ENCODE peak calls at places on chromosomes 6 and 20, in four cellular contexts. Y is tibial nerve, K is uterus, E is heart left ventricle. V is an unnamed sample.

GRCh38 chr6:47655719-47656595 is 42.4 kb upstream of the ADGRF4 start:
- DNase-seq in E (peak; percentile 34), Y (no peak), K (no peak), V (no peak)

GRCh38 chr6:165308926-165309731 is at the start of gene C6orf118:
- DNase-seq in Y (no peak), E (peak; percentile 62), K (no peak), V (no peak)

GRCh38 chr20:3935295-3935955 is 46.2 kb downstream of the PANK2 start:
- DNase-seq in Y (no peak), E (peak; percentile 71), K (peak; percentile 62), V (no peak)

GRCh38 chr20:18272451-18272850 is 15.9 kb upstream of the ZNF133 start:
- DNase-seq in E (peak; percentile 49), Y (peak; percentile 42), K (no peak), V (no peak)

GRCh38 chr20:45336530-45337366 is 11.5 kb downstream of the SDC4 start:
- DNase-seq in K (peak; percentile 64), E (peak; percentile 52), Y (no peak), V (no peak)

GRCh38 chr6:3284436-3284876 is 25.7 kb downstream of the PSMG4 start:
- DNase-seq in E (no peak), Y (no peak), K (peak; percentile 27), V (no peak)

GRCh38 chr20:51237790-51238189 is 214.9 kb upstream of the KCNG1 start:
- DNase-seq in E (no peak), Y (no peak), K (no peak), V (no peak)

GRCh38 chr20:32158943-32159660 is 48.4 kb downstream of the PLAGL2 start:
- DNase-seq in K (no peak), E (no peak), Y (no peak), V (no peak)

GRCh38 chr6:106796754-106797153 is 167.4 kb downstream of the QRSL1 start:
- DNase-seq in K (no peak), E (no peak), Y (no peak), V (no peak)

GRCh38 chr20:24376523-24377085 is 92.8 kb upstream of the SYNDIG1 start:
- DNase-seq in Y (no peak), E (no peak), K (no peak), V (no peak)

GRCh38 chr6:105593056-105593455 is 190.2 kb upstream of the PREP start:
- DNase-seq in E (no peak), Y (no peak), K (no peak), V (no peak)

GRCh38 chr20:19806806-19807691 is 49.0 kb downstream of the RIN2 start:
- DNase-seq in Y (no peak), K (no peak), E (no peak), V (no peak)

GRCh38 chr20:44589522-44589921 is 7.1 kb downstream of the PKIG start:
- DNase-seq in K (no peak), Y (no peak), E (no peak), V (no peak)

GRCh38 chr6:105633814-105634213 is 230.9 kb upstream of the PREP start:
- DNase-seq in E (no peak), K (no peak), Y (no peak), V (no peak)

GRCh38 chr6:26159417-26160273 is 72.4 kb downstream of the HFE start:
- DNase-seq in K (no peak), E (no peak), Y (no peak), V (no peak)

GRCh38 chr6:15290067-15290641 is 44.3 kb downstream of the JARID2 start:
- DNase-seq in Y (no peak), K (no peak), E (no peak), V (no peak)

GRCh38 chr20:23244207-23244915 is 106.2 kb upstream of the NXT1 start:
- DNase-seq in Y (no peak), E (no peak), K (no peak), V (no peak)

GRCh38 chr6:127538750-127539264 is 19.7 kb upstream of the MTCL3 start:
- DNase-seq in E (no peak), K (no peak), Y (no peak), V (no peak)

GRCh38 chr20:36861875-36862801 is 13.8 kb upstream of the TLDC2 start:
- DNase-seq in E (peak; percentile 91), K (peak; percentile 93), Y (peak; percentile 85), V (no peak)

GRCh38 chr6:110537208-110538123 is 61.1 kb upstream of the SLC22A16 start:
- DNase-seq in Y (no peak), K (no peak), E (no peak), V (no peak)

GRCh38 chr6:133991096-133991593 is 38.1 kb downstream of the TBPL1 start:
- DNase-seq in Y (no peak), E (no peak), K (no peak), V (no peak)

GRCh38 chr6:158819977-158820632 is 937 bp upstream of the EZR start:
- DNase-seq in E (no peak), K (no peak), Y (no peak), V (no peak)

GRCh38 chr6:84422380-84422968 is 195.0 kb upstream of the CEP162 start:
- DNase-seq in K (no peak), E (peak; percentile 48), Y (peak; percentile 49), V (peak; percentile 2)

GRCh38 chr6:2845880-2846208 is 4.2 kb upstream of the SERPINB1 start:
- DNase-seq in E (no peak), Y (no peak), K (no peak), V (no peak)

GRCh38 chr6:36232172-36232571 is 35.6 kb downstream of the BRPF3 start:
- DNase-seq in E (no peak), Y (no peak), K (no peak), V (no peak)

GRCh38 chr6:11432713-11433450 is 104.7 kb upstream of the TMEM170B start:
- DNase-seq in E (no peak), Y (no peak), K (no peak), V (no peak)

GRCh38 chr6:118017301-118017854 is 110.3 kb downstream of the SLC35F1 start:
- DNase-seq in E (no peak), K (no peak), Y (no peak), V (no peak)

DNA sequence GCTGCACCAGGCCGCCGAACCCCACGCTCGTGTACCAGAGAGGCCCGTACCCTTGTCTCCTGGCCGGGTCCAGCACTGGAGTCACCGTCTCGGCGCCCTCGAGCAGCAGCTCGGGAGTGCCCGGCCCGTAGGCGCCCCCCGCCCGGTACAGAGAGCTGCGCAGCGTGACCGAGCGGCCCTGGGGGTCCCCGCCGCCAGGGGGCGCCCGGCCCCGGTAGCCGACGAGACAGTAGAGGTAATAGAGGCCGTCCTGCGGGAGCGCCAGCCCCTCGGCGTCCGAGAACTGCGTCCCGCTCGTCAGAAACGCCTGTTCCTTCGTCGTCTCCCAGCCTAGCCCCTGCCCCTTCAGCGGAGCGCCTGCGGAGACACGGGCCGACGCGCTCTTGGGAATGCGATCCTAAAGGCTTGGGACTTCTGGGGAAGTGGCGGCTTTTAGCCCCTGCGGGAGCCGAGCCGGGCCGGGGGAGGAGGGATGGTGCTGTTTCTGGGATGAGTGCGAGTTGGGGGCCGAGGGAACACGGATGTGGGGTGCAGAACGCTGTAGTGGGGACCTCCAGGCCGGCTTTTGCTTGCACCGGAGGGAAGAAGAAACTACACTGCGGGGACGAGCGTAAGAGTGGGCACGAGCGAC is 1.3 kb downstream of the LTB start:
- DNase-seq in E (peak; percentile 90), K (peak; percentile 85), Y (peak; percentile 74), V (peak; percentile 79)
- TF ChIP-seq POLR2A in E (no peak), K (peak; percentile 40), Y (peak; percentile 38), V (no peak)

GRCh38 chr6:90458353-90459224 is 128.3 kb downstream of the MAP3K7 start:
- DNase-seq in K (no peak), Y (no peak), E (peak; percentile 38), V (no peak)
- TF ChIP-seq POLR2A in K (no peak), Y (no peak), E (no peak), V (no peak)

DNA sequence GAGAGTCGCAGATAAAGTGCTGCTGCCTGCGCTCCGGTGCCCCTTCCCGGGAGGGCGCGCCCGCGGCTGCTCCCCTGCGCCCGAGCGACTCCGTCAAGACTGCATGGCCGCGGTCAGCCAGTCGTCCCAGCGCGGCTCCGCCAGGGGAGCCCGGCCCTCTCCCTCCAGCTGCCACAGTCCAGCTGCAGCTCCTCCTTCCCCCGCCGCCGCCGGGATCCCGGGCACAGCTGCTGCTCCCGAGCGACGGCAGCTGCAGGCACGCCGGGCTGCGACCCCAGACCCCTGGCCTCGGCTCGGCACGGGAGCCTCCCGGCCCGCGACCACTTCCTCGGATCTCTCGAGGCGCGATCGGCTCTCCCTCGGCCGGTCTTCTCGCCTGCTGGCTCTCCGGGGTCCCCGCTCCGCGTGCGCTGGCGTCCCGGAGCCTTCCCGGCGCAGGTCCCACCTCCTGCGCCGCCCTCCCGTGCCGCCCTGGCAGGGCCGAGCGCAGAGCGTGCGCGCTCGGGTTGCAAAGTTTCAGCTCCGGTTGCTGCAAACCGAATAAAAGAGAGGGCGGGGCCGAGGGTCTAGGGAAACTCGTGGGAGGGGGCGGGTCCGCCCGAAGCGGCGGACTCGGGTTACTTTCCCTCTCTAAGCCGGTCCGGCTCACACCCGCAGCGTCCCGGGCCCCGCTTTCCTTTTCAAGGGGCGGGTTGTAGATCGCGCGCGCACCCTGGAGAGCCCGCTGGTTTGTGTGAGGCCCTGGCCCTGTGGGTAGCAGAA is at the start of gene CNKSR3:
- DNase-seq in K (peak; percentile 94), Y (peak; percentile 71), E (peak; percentile 89), V (peak; percentile 48)
- TF ChIP-seq POLR2A in K (peak; percentile 89), Y (peak; percentile 83), E (no peak), V (no peak)

GRCh38 chr20:5945963-5946362 is 4.4 kb downstream of the TRMT6 start:
- DNase-seq in E (no peak), K (no peak), Y (no peak), V (no peak)

GRCh38 chr20:5947276-5947675 is 3.1 kb downstream of the TRMT6 start:
- DNase-seq in E (peak; percentile 27), K (no peak), Y (no peak), V (no peak)

GRCh38 chr20:5949943-5950270 is 426 bp downstream of the TRMT6 start:
- DNase-seq in E (no peak), Y (no peak), K (no peak), V (no peak)

DNA sequence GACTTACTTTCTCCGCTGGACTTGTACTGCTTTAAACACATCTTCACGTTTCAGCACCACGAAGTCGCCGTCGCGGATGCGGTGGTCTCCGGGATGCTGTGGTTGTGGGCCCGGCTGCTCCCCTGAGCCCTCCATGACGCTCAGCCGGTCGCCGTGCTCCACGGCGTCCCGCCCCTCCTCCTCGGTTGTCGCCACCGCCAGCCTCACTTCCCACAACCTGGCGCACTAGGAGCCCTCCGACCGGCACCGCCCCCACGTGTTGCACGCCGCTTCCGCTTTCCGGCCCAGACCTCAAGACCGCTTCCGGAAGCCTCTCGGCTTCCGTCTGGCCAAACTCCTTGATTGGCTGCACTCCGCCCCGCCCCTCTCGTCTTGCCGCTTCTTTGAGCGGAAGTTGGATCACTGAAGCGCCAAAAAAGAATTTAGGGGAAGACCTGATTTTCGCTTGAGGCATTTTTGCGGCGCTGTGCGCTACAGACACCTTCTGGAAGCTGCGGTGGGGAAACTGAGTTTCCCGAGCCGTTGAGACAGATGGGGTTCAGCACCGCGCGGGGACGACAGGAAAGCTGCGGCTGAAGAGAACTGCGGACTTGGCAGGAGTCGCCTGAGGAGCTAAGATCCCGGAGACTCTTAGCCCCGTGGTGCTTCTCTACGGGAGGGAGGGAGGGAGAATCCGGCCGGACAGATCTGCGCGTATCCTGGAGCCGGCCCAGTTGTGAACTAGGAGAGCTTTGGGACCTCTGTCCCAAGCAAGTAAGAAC is at the start of the genes MCM8 and TRMT6:
- DNase-seq in Y (peak; percentile 91), K (peak; percentile 95), E (peak; percentile 97), V (peak; percentile 79)
- TF ChIP-seq POLR2A in Y (no peak), K (no peak), E (no peak), V (peak; percentile 71)

GRCh38 chr6:28553986-28554881 is 28.6 kb downstream of the GPX5 start:
- DNase-seq in E (no peak), K (no peak), Y (no peak), V (no peak)
- TF ChIP-seq POLR2A in E (no peak), K (no peak), Y (no peak), V (no peak)

V was measured in GM12891.